ENCODE peak calls at places on chromosomes 3 and 15, in four cellular contexts. B is H4; W is fibroblast of mammary gland; J is activated CD8-positive, alpha-beta T cell treated with anti-CD3 and anti-CD28 coated beads, Interleukin-2, amount 10 ng/mL, durations not matched to agents 7 days and 5 days. U is an unnamed sample.

GRCh38 chr15:62334581-62334980 is 169.5 kb upstream of the C2CD4B start:
- DNase-seq in B (no peak), J (no peak), W (peak; percentile 11), U (no peak)

GRCh38 chr15:58447244-58448010 is 15.6 kb downstream of the LIPC start:
- DNase-seq in B (peak; percentile 84), W (peak; percentile 82), J (no peak), U (peak; percentile 93)

GRCh38 chr3:115822572-115822971 is 199.3 kb downstream of the GAP43 start:
- DNase-seq in W (no peak), J (no peak), B (no peak), U (no peak)

GRCh38 chr3:50388021-50388719 is 28.8 kb upstream of the TMEM115 start:
- DNase-seq in J (no peak), W (no peak), B (no peak), U (no peak)

GRCh38 chr3:110564674-110565073 is 506.9 kb upstream of the NECTIN3 start:
- DNase-seq in B (no peak), W (no peak), J (no peak), U (no peak)

GRCh38 chr3:122858373-122858772 is 63.5 kb downstream of the SLC49A4 start:
- DNase-seq in B (peak; percentile 22), W (peak; percentile 52), J (no peak), U (peak; percentile 63)

GRCh38 chr3:87503901-87504498 is 227.6 kb upstream of the POU1F1 start:
- DNase-seq in W (peak; percentile 64), B (peak; percentile 55), J (peak; percentile 28), U (peak; percentile 57)

GRCh38 chr15:73602992-73603391 is 30.2 kb downstream of the NPTN start:
- DNase-seq in B (no peak), J (no peak), W (no peak), U (no peak)

GRCh38 chr15:38705421-38706219 is 141.0 kb upstream of the RASGRP1 start:
- DNase-seq in W (no peak), B (no peak), J (no peak), U (no peak)

GRCh38 chr15:79230766-79231165 is 51.8 kb upstream of the ANKRD34C start:
- DNase-seq in W (no peak), J (no peak), B (no peak), U (no peak)

GRCh38 chr3:4908066-4908768 is 71.0 kb upstream of the BHLHE40 start:
- DNase-seq in J (no peak), W (no peak), B (no peak), U (no peak)

GRCh38 chr15:92097473-92098178 is 244.1 kb downstream of the SLCO3A1 start:
- DNase-seq in B (peak; percentile 45), W (peak; percentile 55), J (peak; percentile 70), U (peak; percentile 59)

GRCh38 chr3:52524258-52524751 is 9.4 kb downstream of the NT5DC2 start:
- DNase-seq in W (no peak), B (no peak), J (no peak), U (no peak)

GRCh38 chr15:61661791-61662190 is 398.5 kb downstream of the VPS13C start:
- DNase-seq in B (no peak), W (peak; percentile 67), J (no peak), U (no peak)

GRCh38 chr3:2810723-2811122 is 299.5 kb downstream of the IL5RA start:
- DNase-seq in B (peak; percentile 10), W (no peak), J (no peak), U (no peak)